ENCODE peak calls at places on chromosomes 6 and 20, in eight cellular contexts. One of them, this sample, is unnamed.
A peak's percentile ranks its signal among the peaks of the same experiment; 100 is the strongest.

GRCh38 chr6:25061289-25061945 is 125.7 kb upstream of the RIPOR2 start:
- DNase-seq in adrenal gland: no peak
- DNase-seq in nephron progenitor cell: no peak
- DNase-seq in gastrocnemius medialis: no peak
- DNase-seq in brain microvascular endothelial cell: peak; percentile 36
- DNase-seq in tibial nerve: no peak
- DNase-seq in lower lobe of right lung: no peak
- DNase-seq in kidney: no peak
- DNase-seq in this sample: no peak

GRCh38 chr20:41232971-41233926 is 84.3 kb downstream of the ZHX3 start:
- DNase-seq in adrenal gland: no peak
- DNase-seq in nephron progenitor cell: no peak
- DNase-seq in gastrocnemius medialis: no peak
- DNase-seq in brain microvascular endothelial cell: peak; percentile 79
- DNase-seq in tibial nerve: no peak
- DNase-seq in lower lobe of right lung: no peak
- DNase-seq in kidney: no peak
- DNase-seq in this sample: no peak

GRCh38 chr6:110102411-110102810 is 77.1 kb downstream of the WASF1 start:
- DNase-seq in adrenal gland: no peak
- DNase-seq in nephron progenitor cell: no peak
- DNase-seq in gastrocnemius medialis: no peak
- DNase-seq in brain microvascular endothelial cell: no peak
- DNase-seq in tibial nerve: no peak
- DNase-seq in lower lobe of right lung: no peak
- DNase-seq in kidney: no peak
- DNase-seq in this sample: no peak

GRCh38 chr6:1962201-1962600 is 283.2 kb downstream of the GMDS start:
- DNase-seq in adrenal gland: no peak
- DNase-seq in nephron progenitor cell: no peak
- DNase-seq in gastrocnemius medialis: no peak
- DNase-seq in brain microvascular endothelial cell: peak; percentile 7
- DNase-seq in tibial nerve: no peak
- DNase-seq in lower lobe of right lung: no peak
- DNase-seq in kidney: no peak
- DNase-seq in this sample: no peak

GRCh38 chr6:21918081-21918480 is 324.5 kb downstream of the SOX4 start:
- DNase-seq in adrenal gland: no peak
- DNase-seq in nephron progenitor cell: no peak
- DNase-seq in gastrocnemius medialis: no peak
- DNase-seq in brain microvascular endothelial cell: no peak
- DNase-seq in tibial nerve: no peak
- DNase-seq in lower lobe of right lung: no peak
- DNase-seq in kidney: no peak
- DNase-seq in this sample: no peak

GRCh38 chr20:4443016-4443415 is 278.7 kb upstream of the PRND start:
- DNase-seq in adrenal gland: no peak
- DNase-seq in nephron progenitor cell: no peak
- DNase-seq in gastrocnemius medialis: no peak
- DNase-seq in brain microvascular endothelial cell: no peak
- DNase-seq in tibial nerve: no peak
- DNase-seq in lower lobe of right lung: no peak
- DNase-seq in kidney: no peak
- DNase-seq in this sample: no peak

GRCh38 chr6:142387997-142388815 is 86.4 kb downstream of the ADGRG6 start:
- DNase-seq in adrenal gland: no peak
- DNase-seq in nephron progenitor cell: no peak
- DNase-seq in gastrocnemius medialis: no peak
- DNase-seq in brain microvascular endothelial cell: peak; percentile 43
- DNase-seq in tibial nerve: no peak
- DNase-seq in lower lobe of right lung: no peak
- DNase-seq in kidney: no peak
- DNase-seq in this sample: no peak

GRCh38 chr6:21845018-21845417 is 251.5 kb downstream of the SOX4 start:
- DNase-seq in adrenal gland: no peak
- DNase-seq in nephron progenitor cell: no peak
- DNase-seq in gastrocnemius medialis: peak; percentile 2
- DNase-seq in brain microvascular endothelial cell: no peak
- DNase-seq in tibial nerve: no peak
- DNase-seq in lower lobe of right lung: no peak
- DNase-seq in kidney: no peak
- DNase-seq in this sample: no peak

GRCh38 chr6:157659536-157660271 is 163.3 kb upstream of the SNX9 start:
- DNase-seq in adrenal gland: no peak
- DNase-seq in nephron progenitor cell: no peak
- DNase-seq in gastrocnemius medialis: no peak
- DNase-seq in brain microvascular endothelial cell: peak; percentile 20
- DNase-seq in tibial nerve: no peak
- DNase-seq in lower lobe of right lung: no peak
- DNase-seq in kidney: no peak
- DNase-seq in this sample: no peak

GRCh38 chr6:66200390-66200789 is 493.4 kb upstream of the EYS start:
- DNase-seq in adrenal gland: no peak
- DNase-seq in nephron progenitor cell: no peak
- DNase-seq in gastrocnemius medialis: no peak
- DNase-seq in brain microvascular endothelial cell: no peak
- DNase-seq in tibial nerve: no peak
- DNase-seq in lower lobe of right lung: no peak
- DNase-seq in kidney: no peak
- DNase-seq in this sample: no peak

GRCh38 chr20:10061641-10062040 is 26.9 kb downstream of the ANKEF1 start:
- DNase-seq in adrenal gland: no peak
- DNase-seq in nephron progenitor cell: no peak
- DNase-seq in gastrocnemius medialis: no peak
- DNase-seq in brain microvascular endothelial cell: no peak
- DNase-seq in tibial nerve: no peak
- DNase-seq in lower lobe of right lung: no peak
- DNase-seq in kidney: no peak
- DNase-seq in this sample: no peak

GRCh38 chr6:20866940-20867630 is 332.8 kb downstream of the CDKAL1 start:
- DNase-seq in adrenal gland: no peak
- DNase-seq in nephron progenitor cell: no peak
- DNase-seq in gastrocnemius medialis: no peak
- DNase-seq in brain microvascular endothelial cell: no peak
- DNase-seq in tibial nerve: no peak
- DNase-seq in lower lobe of right lung: no peak
- DNase-seq in kidney: no peak
- DNase-seq in this sample: no peak

GRCh38 chr6:52160468-52161104 is 25.6 kb upstream of the IL17A start:
- DNase-seq in adrenal gland: no peak
- DNase-seq in nephron progenitor cell: no peak
- DNase-seq in gastrocnemius medialis: no peak
- DNase-seq in brain microvascular endothelial cell: no peak
- DNase-seq in tibial nerve: no peak
- DNase-seq in lower lobe of right lung: no peak
- DNase-seq in kidney: no peak
- DNase-seq in this sample: no peak

GRCh38 chr6:3797231-3798200 is 46.0 kb upstream of the PXDC1 start:
- DNase-seq in adrenal gland: no peak
- DNase-seq in nephron progenitor cell: no peak
- DNase-seq in gastrocnemius medialis: no peak
- DNase-seq in brain microvascular endothelial cell: peak; percentile 47
- DNase-seq in tibial nerve: no peak
- DNase-seq in lower lobe of right lung: no peak
- DNase-seq in kidney: no peak
- DNase-seq in this sample: no peak

GRCh38 chr6:134002821-134003220 is 49.6 kb downstream of the SLC2A12 start:
- DNase-seq in adrenal gland: no peak
- DNase-seq in nephron progenitor cell: no peak
- DNase-seq in gastrocnemius medialis: no peak
- DNase-seq in brain microvascular endothelial cell: no peak
- DNase-seq in tibial nerve: no peak
- DNase-seq in lower lobe of right lung: no peak
- DNase-seq in kidney: no peak
- DNase-seq in this sample: no peak

GRCh38 chr6:120826253-120826652 is 508.0 kb downstream of the TBC1D32 start:
- DNase-seq in adrenal gland: peak; percentile 38
- DNase-seq in nephron progenitor cell: peak; percentile 59
- DNase-seq in gastrocnemius medialis: no peak
- DNase-seq in brain microvascular endothelial cell: no peak
- DNase-seq in tibial nerve: no peak
- DNase-seq in lower lobe of right lung: no peak
- DNase-seq in kidney: no peak
- DNase-seq in this sample: peak; percentile 41
- TF ChIP-seq CTCF in adrenal gland: peak; percentile 36
- TF ChIP-seq CTCF in nephron progenitor cell: peak; percentile 75
- TF ChIP-seq CTCF in gastrocnemius medialis: no peak
- TF ChIP-seq CTCF in brain microvascular endothelial cell: peak; percentile 56
- TF ChIP-seq CTCF in tibial nerve: no peak
- TF ChIP-seq CTCF in lower lobe of right lung: peak; percentile 51
- TF ChIP-seq CTCF in kidney: peak; percentile 52
- TF ChIP-seq CTCF in this sample: peak; percentile 93

GRCh38 chr6:106446287-106446885 is 85.9 kb downstream of the CRYBG1 start:
- DNase-seq in adrenal gland: no peak
- DNase-seq in nephron progenitor cell: no peak
- DNase-seq in gastrocnemius medialis: no peak
- DNase-seq in brain microvascular endothelial cell: no peak
- DNase-seq in tibial nerve: no peak
- DNase-seq in lower lobe of right lung: no peak
- DNase-seq in kidney: no peak
- DNase-seq in this sample: no peak
- TF ChIP-seq CTCF in adrenal gland: peak; percentile 17
- TF ChIP-seq CTCF in nephron progenitor cell: peak; percentile 51
- TF ChIP-seq CTCF in gastrocnemius medialis: peak; percentile 25
- TF ChIP-seq CTCF in brain microvascular endothelial cell: peak; percentile 31
- TF ChIP-seq CTCF in tibial nerve: peak; percentile 48
- TF ChIP-seq CTCF in lower lobe of right lung: peak; percentile 54
- TF ChIP-seq CTCF in kidney: peak; percentile 59
- TF ChIP-seq CTCF in this sample: peak; percentile 64

DNA sequence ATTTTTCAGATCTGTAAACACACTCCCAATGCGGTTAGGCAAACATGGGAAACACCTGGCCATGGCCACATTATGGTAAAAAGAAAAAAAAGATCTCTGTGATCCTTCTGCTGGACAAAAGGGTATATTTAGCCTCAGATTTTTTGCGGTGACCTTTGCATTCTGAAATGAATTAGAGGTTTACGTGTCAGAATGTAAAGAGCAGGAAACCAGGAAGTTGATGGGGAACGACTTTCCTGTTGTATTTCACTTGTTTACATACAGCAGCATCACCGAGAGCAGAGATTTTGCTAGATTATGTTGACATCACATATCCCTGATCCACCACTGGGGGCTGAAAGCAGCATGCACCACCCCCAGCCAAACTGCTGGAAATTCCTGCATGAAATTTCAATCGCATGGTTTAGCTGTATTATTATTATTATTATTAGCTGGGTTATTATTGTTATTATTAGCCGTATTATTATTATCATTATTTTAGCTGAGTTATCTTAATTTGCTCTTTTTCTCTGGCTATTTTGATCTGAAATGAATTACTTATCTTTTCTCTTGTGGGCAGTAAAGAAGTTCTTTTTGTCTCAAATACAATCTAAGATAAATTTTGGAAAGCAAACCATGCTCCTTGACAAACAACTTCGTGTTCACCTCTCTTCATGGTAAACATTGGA is 189.4 kb downstream of the ZFP64 start:
- DNase-seq in adrenal gland: no peak
- DNase-seq in nephron progenitor cell: no peak
- DNase-seq in gastrocnemius medialis: no peak
- DNase-seq in brain microvascular endothelial cell: peak; percentile 16
- DNase-seq in tibial nerve: no peak
- DNase-seq in lower lobe of right lung: no peak
- DNase-seq in kidney: no peak
- DNase-seq in this sample: no peak
- TF ChIP-seq CTCF in adrenal gland: no peak
- TF ChIP-seq CTCF in nephron progenitor cell: no peak
- TF ChIP-seq CTCF in gastrocnemius medialis: no peak
- TF ChIP-seq CTCF in brain microvascular endothelial cell: peak; percentile 67
- TF ChIP-seq CTCF in tibial nerve: no peak
- TF ChIP-seq CTCF in lower lobe of right lung: no peak
- TF ChIP-seq CTCF in kidney: no peak
- TF ChIP-seq CTCF in this sample: peak; percentile 33

DNA sequence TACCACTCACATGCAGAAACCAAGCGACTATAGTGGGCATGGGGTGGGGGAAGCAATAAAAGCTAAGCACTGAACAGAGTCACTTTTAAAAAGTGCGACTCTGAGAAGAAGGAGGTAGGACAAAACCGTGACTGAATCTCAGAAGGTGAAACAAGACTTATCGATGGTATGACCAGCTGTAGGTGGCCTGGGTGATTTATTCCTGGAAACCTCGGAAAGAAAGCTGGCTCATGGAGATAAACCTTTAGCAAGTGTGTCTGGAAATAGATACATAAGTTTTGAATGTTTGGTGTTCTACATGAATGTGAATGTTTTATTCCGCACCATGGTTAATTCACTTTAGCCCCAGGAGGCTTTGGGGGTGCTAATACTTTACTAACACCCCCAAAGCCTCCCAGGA is 43.9 kb downstream of the BANF2 start:
- DNase-seq in adrenal gland: no peak
- DNase-seq in nephron progenitor cell: no peak
- DNase-seq in gastrocnemius medialis: no peak
- DNase-seq in brain microvascular endothelial cell: no peak
- DNase-seq in tibial nerve: no peak
- DNase-seq in lower lobe of right lung: no peak
- DNase-seq in kidney: no peak
- DNase-seq in this sample: no peak
- TF ChIP-seq CTCF in adrenal gland: no peak
- TF ChIP-seq CTCF in nephron progenitor cell: no peak
- TF ChIP-seq CTCF in gastrocnemius medialis: no peak
- TF ChIP-seq CTCF in brain microvascular endothelial cell: no peak
- TF ChIP-seq CTCF in tibial nerve: no peak
- TF ChIP-seq CTCF in lower lobe of right lung: no peak
- TF ChIP-seq CTCF in kidney: no peak
- TF ChIP-seq CTCF in this sample: no peak

DNA sequence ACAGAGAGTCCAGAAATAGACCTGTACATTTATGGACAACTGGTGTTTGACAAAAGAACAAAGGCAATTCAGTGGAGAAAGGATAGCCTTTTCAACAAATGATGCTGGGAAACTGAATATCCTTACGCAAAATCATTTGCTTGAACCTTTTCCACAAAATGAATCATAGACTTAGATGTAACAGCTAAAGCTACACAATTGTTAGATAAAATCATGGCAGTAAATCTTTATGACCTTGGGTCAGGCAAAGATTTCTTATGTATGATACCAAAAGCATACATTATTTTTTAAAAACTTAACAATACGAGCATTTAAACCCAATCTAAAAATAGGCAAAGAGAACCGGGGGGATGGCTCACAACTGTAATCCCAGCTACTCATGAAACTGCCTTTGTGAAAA is 73.5 kb upstream of the DST start:
- DNase-seq in adrenal gland: no peak
- DNase-seq in nephron progenitor cell: no peak
- DNase-seq in gastrocnemius medialis: no peak
- DNase-seq in brain microvascular endothelial cell: no peak
- DNase-seq in tibial nerve: no peak
- DNase-seq in lower lobe of right lung: no peak
- DNase-seq in kidney: no peak
- DNase-seq in this sample: no peak
- TF ChIP-seq CTCF in adrenal gland: no peak
- TF ChIP-seq CTCF in nephron progenitor cell: no peak
- TF ChIP-seq CTCF in gastrocnemius medialis: no peak
- TF ChIP-seq CTCF in brain microvascular endothelial cell: no peak
- TF ChIP-seq CTCF in tibial nerve: no peak
- TF ChIP-seq CTCF in lower lobe of right lung: no peak
- TF ChIP-seq CTCF in kidney: no peak
- TF ChIP-seq CTCF in this sample: no peak

GRCh38 chr6:34151321-34152041 is 5.6 kb upstream of the GRM4 start:
- DNase-seq in adrenal gland: no peak
- DNase-seq in nephron progenitor cell: no peak
- DNase-seq in gastrocnemius medialis: no peak
- DNase-seq in brain microvascular endothelial cell: no peak
- DNase-seq in tibial nerve: no peak
- DNase-seq in lower lobe of right lung: no peak
- DNase-seq in kidney: peak; percentile 33
- DNase-seq in this sample: no peak
- TF ChIP-seq CTCF in adrenal gland: no peak
- TF ChIP-seq CTCF in nephron progenitor cell: no peak
- TF ChIP-seq CTCF in gastrocnemius medialis: no peak
- TF ChIP-seq CTCF in brain microvascular endothelial cell: no peak
- TF ChIP-seq CTCF in tibial nerve: no peak
- TF ChIP-seq CTCF in lower lobe of right lung: no peak
- TF ChIP-seq CTCF in kidney: no peak
- TF ChIP-seq CTCF in this sample: peak; percentile 34